ENCODE peak calls at places on chromosomes 16 and 17, in six cellular contexts. Q, C, W, R, S and V are unnamed samples.

GRCh38 chr16:15608398-15609285 is 34.3 kb downstream of the MARF1 start:
- DNase-seq in Q (no peak), S (peak; percentile 37), R (no peak), C (no peak), W (peak; percentile 54), V (no peak)

GRCh38 chr16:68200120-68200783 is 35.7 kb downstream of the ESRP2 start:
- DNase-seq in C (no peak), S (peak; percentile 55), Q (no peak), R (no peak), W (peak; percentile 38), V (no peak)

GRCh38 chr17:71202449-71202848 is 918.4 kb upstream of the SOX9 start:
- DNase-seq in W (no peak), Q (no peak), S (no peak), R (no peak), C (no peak), V (no peak)

GRCh38 chr17:59223813-59224212 is 3.5 kb downstream of the GDPD1 start:
- DNase-seq in S (no peak), Q (no peak), W (no peak), C (no peak), R (no peak), V (no peak)

GRCh38 chr17:35117984-35118383 is 1.7 kb downstream of the RAD51D start:
- DNase-seq in Q (no peak), C (no peak), W (no peak), R (no peak), S (peak; percentile 36), V (peak; percentile 4)

GRCh38 chr17:80822700-80823410 is 168.8 kb upstream of the CHMP6 start:
- DNase-seq in C (no peak), Q (no peak), R (no peak), S (no peak), W (no peak), V (no peak)

GRCh38 chr17:30321314-30321713 is 12.5 kb downstream of the TMIGD1 start:
- DNase-seq in Q (no peak), R (no peak), S (no peak), W (no peak), C (no peak), V (no peak)

GRCh38 chr17:82702161-82702932 is 3.8 kb upstream of the RAB40B start:
- DNase-seq in S (no peak), Q (no peak), W (peak; percentile 25), R (no peak), C (peak; percentile 33), V (no peak)

GRCh38 chr16:70573451-70574121 is 50.0 kb downstream of the SF3B3 start:
- DNase-seq in W (peak; percentile 89), C (no peak), R (peak; percentile 41), Q (no peak), S (peak; percentile 97), V (no peak)

GRCh38 chr16:5850632-5851175 is 753.1 kb upstream of the EEF2KMT start:
- DNase-seq in R (no peak), Q (no peak), W (no peak), S (no peak), C (no peak), V (no peak)

GRCh38 chr16:86209202-86209601 is 301.1 kb upstream of the FOXF1 start:
- DNase-seq in W (no peak), R (no peak), Q (no peak), C (no peak), S (no peak), V (no peak)

GRCh38 chr17:411416-412120 is 59.0 kb upstream of the RPH3AL start:
- DNase-seq in C (no peak), R (no peak), W (no peak), Q (no peak), S (no peak), V (no peak)

GRCh38 chr17:47131761-47132160 is 57.3 kb downstream of the CDC27 start:
- DNase-seq in R (no peak), W (no peak), Q (no peak), S (peak; percentile 3), C (no peak), V (no peak)

GRCh38 chr16:66052745-66053144 is 313.7 kb upstream of the CDH5 start:
- DNase-seq in W (peak; percentile 13), S (no peak), Q (no peak), C (no peak), R (no peak), V (no peak)

GRCh38 chr16:85945424-85945751 is 46.4 kb downstream of the IRF8 start:
- DNase-seq in W (no peak), R (no peak), C (no peak), S (no peak), Q (no peak), V (no peak)

GRCh38 chr16:50742521-50743150 is 750 bp downstream of the CYLD start:
- DNase-seq in S (peak; percentile 31), R (peak; percentile 29), W (peak; percentile 69), C (no peak), Q (no peak), V (peak; percentile 41)

GRCh38 chr16:75534560-75535205 is 1.2 kb downstream of the CHST5 start:
- DNase-seq in C (no peak), S (no peak), Q (no peak), W (no peak), R (no peak), V (no peak)

GRCh38 chr17:44492706-44493272 is 10.4 kb downstream of the GPATCH8 start:
- DNase-seq in C (no peak), S (no peak), R (no peak), W (no peak), Q (no peak), V (no peak)

GRCh38 chr16:49592507-49593422 is 219.2 kb downstream of the C16orf78 start:
- DNase-seq in Q (peak; percentile 57), R (peak; percentile 14), W (peak; percentile 51), S (peak; percentile 38), C (no peak), V (no peak)

GRCh38 chr16:68356249-68356918 is 45.6 kb downstream of the PRMT7 start:
- DNase-seq in W (no peak), R (peak; percentile 20), Q (no peak), S (no peak), C (no peak), V (peak; percentile 70)

GRCh38 chr16:62977876-62978275 is 941.6 kb upstream of the CDH8 start:
- DNase-seq in R (no peak), W (no peak), C (no peak), Q (no peak), S (no peak), V (no peak)

GRCh38 chr16:309476-309875 is 26.5 kb downstream of the PDIA2 start:
- DNase-seq in C (no peak), W (no peak), Q (no peak), S (no peak), R (no peak), V (no peak)

GRCh38 chr16:64309398-64310110 is 812.3 kb downstream of the CDH11 start:
- DNase-seq in C (no peak), S (no peak), Q (no peak), W (no peak), R (no peak), V (no peak)

GRCh38 chr16:23771027-23771426 is 16.2 kb downstream of the CHP2 start:
- DNase-seq in W (no peak), S (no peak), Q (no peak), C (no peak), R (no peak), V (no peak)

GRCh38 chr16:19090916-19091315 is 22.8 kb upstream of the ITPRIPL2 start:
- DNase-seq in C (no peak), Q (no peak), S (no peak), R (no peak), W (no peak), V (no peak)

GRCh38 chr16:50547944-50548658 is at the start of gene NKD1:
- DNase-seq in Q (peak; percentile 54), W (peak; percentile 83), S (peak; percentile 55), R (peak; percentile 69), C (peak; percentile 88), V (peak; percentile 68)

GRCh38 chr17:29176500-29177351 is 3.5 kb downstream of the MYO18A start:
- DNase-seq in W (peak; percentile 75), R (peak; percentile 95), Q (no peak), S (peak; percentile 53), C (peak; percentile 70), V (peak; percentile 39)

GRCh38 chr16:85391769-85392583 is 221.1 kb upstream of the GSE1 start:
- DNase-seq in Q (no peak), S (no peak), W (no peak), C (no peak), R (no peak), V (no peak)

GRCh38 chr17:50056961-50057330 is 1.0 kb downstream of the ITGA3 start:
- DNase-seq in Q (no peak), C (no peak), W (peak; percentile 83), R (no peak), S (no peak), V (no peak)
- H3K27me3 ChIP-seq in Q (peaks cover 18% of the 10 kb centered on the region), C (no peaks in the 10 kb centered on the region), W (no peaks in the 10 kb centered on the region), R (no peaks in the 10 kb centered on the region), S (no peaks in the 10 kb centered on the region), V (no peaks in the 10 kb centered on the region)

DNA sequence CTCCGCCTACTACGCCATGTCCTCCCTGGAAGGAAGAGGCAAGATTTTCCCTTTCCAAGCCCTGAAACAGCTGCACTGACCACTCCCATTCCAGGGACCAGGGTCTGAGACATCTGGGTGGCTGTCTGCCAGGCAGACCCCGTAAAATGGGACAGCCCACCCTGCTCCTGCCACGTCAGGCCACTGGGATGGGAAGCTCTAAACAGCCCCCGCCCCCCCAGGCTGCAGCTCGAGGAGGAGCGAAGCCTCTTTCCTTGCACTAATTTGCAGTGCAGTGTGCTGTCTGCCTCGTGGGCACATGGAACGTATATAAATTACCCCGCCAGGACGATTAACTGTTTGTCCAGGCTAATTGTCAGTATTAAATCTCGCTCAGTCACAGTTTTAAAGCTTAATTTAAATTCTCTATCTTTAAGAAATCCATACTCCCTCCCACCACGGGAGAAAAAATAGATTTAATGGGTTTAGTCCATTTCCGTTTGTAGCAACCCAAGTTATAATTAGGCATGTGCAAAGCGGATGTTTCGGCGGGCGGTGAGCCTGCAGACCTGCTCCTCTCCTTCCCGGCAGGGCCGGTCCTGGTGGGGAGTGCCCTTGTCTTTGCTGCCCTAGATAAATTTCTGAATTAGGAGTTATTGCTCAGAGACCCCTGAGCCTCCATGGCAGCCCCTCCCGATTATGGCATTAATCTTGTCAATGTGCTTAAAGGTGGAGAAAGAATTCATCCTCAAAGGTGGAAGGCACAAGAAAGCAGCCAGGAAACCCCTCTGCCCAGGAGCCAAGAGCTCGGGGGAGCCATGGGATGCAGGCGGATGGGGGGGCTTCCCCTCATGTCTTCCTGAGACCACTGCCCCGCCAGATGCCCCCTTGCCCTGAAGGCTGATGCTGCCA is 268.0 kb upstream of the TNRC6C start:
- DNase-seq in Q (no peak), R (no peak), W (peak; percentile 19), S (no peak), C (no peak), V (no peak)
- H3K4me3 ChIP-seq in Q (no peak overlapping the region), R (no peak overlapping the region), W (peak overlapping the region; percentile 27), S (no peak overlapping the region), C (peak overlapping the region; percentile 21), V (peak overlapping the region; percentile 9)

DNA sequence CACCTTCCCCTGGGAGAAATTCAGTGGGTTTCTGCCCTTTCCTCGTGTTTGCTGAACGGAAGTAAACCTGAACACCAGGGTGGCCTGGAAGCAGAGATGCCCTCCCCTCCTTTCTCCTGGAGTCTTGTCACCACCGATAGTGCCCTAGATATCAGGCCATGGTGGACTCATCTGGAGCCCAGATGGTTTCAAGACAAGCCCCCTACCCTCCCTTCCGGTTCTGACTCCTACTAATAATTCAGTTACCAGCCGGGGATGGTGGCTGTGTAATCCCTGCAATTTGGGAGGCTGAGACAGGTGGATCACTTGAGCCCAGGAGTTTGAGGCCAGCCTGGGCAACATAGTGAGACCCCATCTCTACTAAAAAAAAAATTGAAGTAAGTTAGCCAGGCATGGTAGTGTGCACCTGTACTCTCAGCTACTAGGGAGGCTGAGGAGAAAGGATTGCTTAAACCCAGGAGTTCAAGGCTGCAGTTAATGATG is 2.4 kb downstream of the ZNF469 start:
- DNase-seq in R (no peak), C (no peak), W (no peak), Q (no peak), S (no peak), V (no peak)
- H3K27me3 ChIP-seq in R (no peaks in the 10 kb centered on the region), C (no peaks in the 10 kb centered on the region), W (no peaks in the 10 kb centered on the region), Q (peaks cover 52% of the 10 kb centered on the region), S (peaks cover 85% of the 10 kb centered on the region), V (peaks cover 22% of the 10 kb centered on the region)

GRCh38 chr17:41784207-41784744 is 2.2 kb downstream of the JUP start:
- DNase-seq in Q (no peak), R (peak; percentile 71), W (no peak), C (peak; percentile 82), S (peak; percentile 77), V (no peak)
- H3K4me3 ChIP-seq in Q (peak overlapping the region; percentile 79), R (no peak overlapping the region), W (no peak overlapping the region), C (peak overlapping the region; percentile 82), S (peak overlapping the region; percentile 51), V (no peak overlapping the region)